ENCODE peak calls at places on chromosomes 11 and 22, in nine cellular contexts. J is RWPE1, M is pancreas, F is cardiac muscle cell, L is lower lobe of right lung, O is HCT116, S is DND-41, C is NB4, W is kidney. N is an unnamed sample.

GRCh38 chr11:78427615-78428272 is 10.1 kb upstream of the GAB2 start:
- DNase-seq in L (no peak), S (no peak), M (no peak), F (no peak), O (no peak), C (no peak), W (no peak), J (no peak), N (peak; percentile 10)

GRCh38 chr11:19734171-19734570 is 21.5 kb downstream of the NAV2 start:
- DNase-seq in O (no peak), S (no peak), M (no peak), J (no peak), L (no peak), W (no peak), C (no peak), F (no peak), N (no peak)

GRCh38 chr11:61091373-61092279 is 10.7 kb upstream of the CD5 start:
- DNase-seq in L (no peak), J (peak; percentile 34), W (no peak), C (peak; percentile 63), F (peak; percentile 31), M (no peak), O (no peak), S (no peak), N (peak; percentile 79)

GRCh38 chr22:42978453-42979103 is 36.4 kb downstream of the PACSIN2 start:
- DNase-seq in L (no peak), W (no peak), S (no peak), M (no peak), O (no peak), C (no peak), F (no peak), J (peak; percentile 22), N (no peak)

GRCh38 chr11:112519749-112520148 is 259.1 kb upstream of the PLET1 start:
- DNase-seq in C (no peak), O (no peak), F (no peak), L (no peak), W (no peak), S (peak; percentile 36), M (no peak), J (no peak), N (no peak)

GRCh38 chr11:64064374-64065140 is 28.8 kb downstream of the FLRT1 start:
- DNase-seq in S (no peak), F (no peak), J (no peak), C (no peak), O (no peak), L (no peak), M (no peak), W (no peak), N (no peak)

GRCh38 chr11:113553905-113554304 is 78.7 kb upstream of the DRD2 start:
- DNase-seq in O (no peak), L (no peak), M (no peak), S (no peak), W (no peak), F (peak; percentile 26), C (peak; percentile 8), J (no peak), N (peak; percentile 10)

GRCh38 chr22:45918455-45919370 is 58.2 kb downstream of the WNT7B start:
- DNase-seq in S (peak; percentile 35), F (no peak), C (peak; percentile 83), J (peak; percentile 79), M (peak; percentile 36), O (no peak), W (peak; percentile 90), L (peak; percentile 64), N (no peak)

GRCh38 chr11:75592699-75593098 is 30.6 kb downstream of the SERPINH1 start:
- DNase-seq in J (no peak), O (no peak), C (no peak), F (no peak), L (no peak), W (no peak), M (no peak), S (no peak), N (no peak)

GRCh38 chr11:47950396-47950795 is 30.0 kb upstream of the PTPRJ start:
- DNase-seq in S (peak; percentile 93), J (no peak), F (no peak), W (no peak), L (peak; percentile 54), O (no peak), C (peak; percentile 76), M (no peak), N (peak; percentile 89)

GRCh38 chr22:45242778-45243191 is 2.1 kb upstream of the KIAA0930 start:
- DNase-seq in W (peak; percentile 69), J (no peak), S (no peak), C (peak; percentile 53), L (peak; percentile 53), F (no peak), O (no peak), M (peak; percentile 73), N (no peak)

GRCh38 chr11:70912226-70912840 is 340.0 kb downstream of the SHANK2 start:
- DNase-seq in M (no peak), W (peak; percentile 4), J (no peak), S (no peak), O (no peak), L (no peak), C (peak; percentile 10), F (no peak), N (peak; percentile 48)

GRCh38 chr22:17974087-17974486 is 50.3 kb downstream of the MICAL3 start:
- DNase-seq in C (no peak), W (no peak), M (no peak), S (no peak), O (no peak), L (no peak), J (no peak), F (no peak), N (no peak)

GRCh38 chr22:40037320-40037719 is 42.6 kb downstream of the FAM83F start:
- DNase-seq in L (no peak), O (no peak), S (no peak), M (no peak), F (no peak), C (no peak), J (no peak), W (no peak), N (no peak)

GRCh38 chr11:102139081-102139498 is 28.8 kb downstream of the YAP1 start:
- DNase-seq in F (peak; percentile 69), L (no peak), S (no peak), M (no peak), O (no peak), C (no peak), W (no peak), J (peak; percentile 60), N (no peak)

GRCh38 chr11:75589933-75590332 is 27.9 kb downstream of the SERPINH1 start:
- DNase-seq in M (no peak), W (no peak), F (peak; percentile 65), L (no peak), O (no peak), S (no peak), J (no peak), C (no peak), N (no peak)

GRCh38 chr22:32591620-32592019 is 117.0 kb downstream of the FBXO7 start:
- DNase-seq in M (no peak), L (no peak), F (no peak), J (no peak), O (no peak), S (no peak), C (no peak), W (no peak), N (no peak)

GRCh38 chr11:20670932-20671403 is 1.6 kb downstream of the NELL1 start:
- DNase-seq in F (no peak), M (no peak), C (peak; percentile 1), J (no peak), L (no peak), W (peak; percentile 45), O (no peak), S (no peak), N (no peak)

GRCh38 chr11:97140885-97141494 is 751.2 kb downstream of the JRKL start:
- DNase-seq in O (no peak), J (peak; percentile 2), M (no peak), W (no peak), F (no peak), S (no peak), C (peak; percentile 21), L (no peak), N (no peak)
- TF ChIP-seq CTCF in O (peak; percentile 44), J (peak; percentile 45), M (peak; percentile 5), W (peak; percentile 2), F (peak; percentile 41), S (peak; percentile 32), C (peak; percentile 56), L (peak; percentile 29), N (peak; percentile 25)

DNA sequence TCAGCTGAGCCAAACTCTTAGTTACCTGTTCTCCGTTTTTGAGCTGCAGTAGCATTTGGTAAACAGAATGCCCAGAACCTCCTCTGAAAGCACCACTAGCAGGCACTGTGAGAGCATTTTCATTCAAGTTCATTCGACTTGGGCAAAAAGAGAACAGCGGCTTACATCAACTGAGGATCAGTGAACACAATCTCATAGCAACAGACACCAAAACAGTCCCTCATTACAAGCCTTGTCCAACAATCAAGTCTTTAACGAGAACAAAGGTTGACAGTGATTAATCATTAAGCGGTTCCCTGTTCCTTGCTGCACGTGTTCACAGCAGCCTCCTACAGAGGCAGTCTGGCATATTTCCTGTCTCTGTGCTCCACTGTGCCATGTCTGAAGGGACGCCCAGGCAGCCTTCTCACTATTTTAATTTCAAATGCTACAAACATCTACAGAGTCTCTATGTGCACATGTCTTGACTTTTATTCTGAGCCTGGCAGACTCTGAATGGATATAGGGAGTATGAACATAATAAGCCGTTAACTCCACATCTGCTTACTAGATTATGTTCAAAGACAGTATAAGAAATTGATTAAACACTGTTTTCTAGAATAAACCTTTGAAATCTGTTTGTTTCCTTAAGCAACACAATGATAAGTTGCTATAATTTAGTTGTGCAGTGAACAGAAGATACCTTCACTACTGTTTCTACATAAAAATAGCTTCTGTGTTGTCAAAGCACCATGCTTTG is 88.3 kb upstream of the MTMR2 start:
- DNase-seq in F (peak; percentile 27), W (no peak), L (peak; percentile 49), M (no peak), S (peak; percentile 65), J (peak; percentile 8), O (peak; percentile 41), C (peak; percentile 41), N (peak; percentile 61)
- TF ChIP-seq CTCF in F (peak; percentile 87), W (peak; percentile 71), L (peak; percentile 53), M (peak; percentile 7), S (peak; percentile 84), J (no peak), O (peak; percentile 64), C (peak; percentile 35), N (peak; percentile 55)

DNA sequence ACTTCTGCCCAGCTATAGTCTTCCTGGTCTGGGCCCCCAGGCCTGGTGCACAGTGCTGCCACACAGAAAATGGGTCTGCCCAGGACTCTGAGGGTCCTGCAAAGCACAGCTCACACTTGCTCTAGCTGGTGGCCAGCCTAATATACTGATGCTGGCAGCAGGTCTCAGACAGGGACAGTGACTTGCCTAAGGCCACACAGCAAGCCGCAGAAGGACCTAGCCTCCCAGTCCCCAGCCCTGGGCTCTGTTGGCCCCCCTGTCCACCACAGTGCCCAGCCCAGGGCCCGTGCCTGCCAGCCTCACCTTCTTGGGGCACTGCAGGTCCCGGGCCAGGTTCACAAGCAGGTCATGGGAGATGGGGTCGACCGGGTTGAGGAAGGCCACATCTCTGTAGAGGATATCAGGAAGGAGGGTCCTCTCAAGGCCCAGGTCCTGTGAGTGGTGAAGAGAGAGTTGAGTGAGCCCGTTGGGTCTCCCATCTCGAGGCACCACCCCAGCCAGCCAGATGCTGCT is 3.3 kb downstream of the LRRC75B start:
- DNase-seq in W (no peak), J (no peak), O (no peak), F (no peak), M (no peak), C (no peak), S (no peak), L (no peak), N (no peak)
- TF ChIP-seq CTCF in W (no peak), J (no peak), O (no peak), F (no peak), M (no peak), C (no peak), S (no peak), L (no peak), N (no peak)

GRCh38 chr11:2891291-2891690 is 5.7 kb upstream of the CDKN1C start:
- DNase-seq in M (no peak), J (no peak), S (peak; percentile 70), C (peak; percentile 48), W (no peak), F (peak; percentile 23), L (no peak), O (no peak), N (peak; percentile 68)
- TF ChIP-seq CTCF in M (no peak), J (no peak), S (peak; percentile 65), C (no peak), W (no peak), F (no peak), L (no peak), O (peak; percentile 48), N (no peak)